ENCODE peak calls at places on chromosomes 13 and 19, in nine cellular contexts. Q is heart left ventricle; N is effector CD4-positive, alpha-beta T cell; E is stimulated activated CD4-positive, alpha-beta T cell treated with anti-CD3 and anti-CD28 coated beads, Interleukin-2, amount 100 ng/mL, for 48 hours; P is IMR-90; T is NCI-H1694 treated with DMSO at 0.1 percent for 48 hours; B is iris pigment epithelial cell; C is lower leg skin; F is activated CD4-positive, alpha-beta T cell treated with anti-CD3 and anti-CD28 coated beads for 4 hours. J is an unnamed sample.

GRCh38 chr19:49497047-49497789 is 984 bp downstream of the RPS11 start:
- DNase-seq in Q (peak), N (peak), E (peak), P (peak), T (peak), B (peak), C (peak), F (peak), J (no peak)

GRCh38 chr13:21322304-21322965 is 136.7 kb downstream of the ZDHHC20 start:
- DNase-seq in Q (no peak), N (no peak), E (no peak), P (no peak), T (no peak), B (no peak), C (no peak), F (no peak), J (no peak)

GRCh38 chr19:50724522-50725217 is 1.5 kb downstream of the CLEC11A start:
- DNase-seq in Q (peak), N (peak), E (peak), P (peak), T (peak), B (peak), C (peak), F (peak), J (peak)

GRCh38 chr13:89361909-89362308 is 1690.7 kb downstream of the SLITRK5 start:
- DNase-seq in Q (no peak), N (no peak), E (no peak), P (peak), T (no peak), B (peak), C (no peak), F (no peak), J (no peak)

GRCh38 chr13:52743988-52744387 is 4.4 kb upstream of the CNMD start:
- DNase-seq in Q (no peak), N (no peak), E (no peak), P (no peak), T (no peak), B (no peak), C (no peak), F (no peak), J (no peak)

GRCh38 chr19:30064776-30065494 is 122.9 kb downstream of the URI1 start:
- DNase-seq in Q (no peak), N (no peak), E (no peak), P (no peak), T (no peak), B (no peak), C (peak), F (no peak), J (no peak)

GRCh38 chr13:111398715-111399299 is 78.4 kb downstream of the TEX29 start:
- DNase-seq in Q (no peak), N (no peak), E (no peak), P (no peak), T (peak), B (no peak), C (peak), F (no peak), J (no peak)

GRCh38 chr19:14718522-14719113 is 28.8 kb downstream of the ZNF333 start:
- DNase-seq in Q (no peak), N (no peak), E (no peak), P (no peak), T (no peak), B (no peak), C (peak), F (no peak), J (no peak)

GRCh38 chr19:45772130-45772880 is 3.3 kb upstream of the SIX5 start:
- DNase-seq in Q (no peak), N (no peak), E (no peak), P (no peak), T (no peak), B (no peak), C (no peak), F (no peak), J (no peak)

GRCh38 chr19:35306473-35307246 is 14.7 kb downstream of the MAG start:
- DNase-seq in Q (no peak), N (no peak), E (no peak), P (no peak), T (no peak), B (no peak), C (no peak), F (no peak), J (peak)

GRCh38 chr13:20159646-20160345 is 1.1 kb downstream of the GJA3 start:
- DNase-seq in Q (no peak), N (no peak), E (no peak), P (peak), T (no peak), B (peak), C (no peak), F (no peak), J (no peak)

GRCh38 chr19:58196911-58197616 is 14.2 kb downstream of the ZNF274 start:
- DNase-seq in Q (no peak), N (no peak), E (no peak), P (peak), T (no peak), B (peak), C (no peak), F (no peak), J (no peak)

GRCh38 chr13:63629591-63629990 is 2213.9 kb upstream of the PCDH20 start:
- DNase-seq in Q (no peak), N (no peak), E (no peak), P (no peak), T (no peak), B (no peak), C (no peak), F (no peak), J (no peak)

GRCh38 chr19:47157455-47158321 is 27.1 kb downstream of the SAE1 start:
- DNase-seq in Q (peak), N (peak), E (no peak), P (peak), T (no peak), B (peak), C (peak), F (peak), J (no peak)

GRCh38 chr13:23993439-23993980 is 96.2 kb upstream of the C1QTNF9B start:
- DNase-seq in Q (no peak), N (no peak), E (no peak), P (peak), T (no peak), B (peak), C (no peak), F (no peak), J (no peak)

GRCh38 chr13:38382946-38383345 is 33.3 kb downstream of the UFM1 start:
- DNase-seq in Q (no peak), N (no peak), E (no peak), P (no peak), T (no peak), B (no peak), C (no peak), F (no peak), J (no peak)

GRCh38 chr13:94112731-94113130 is 366.8 kb downstream of the DCT start:
- DNase-seq in Q (no peak), N (no peak), E (no peak), P (no peak), T (no peak), B (no peak), C (no peak), F (no peak), J (no peak)

GRCh38 chr13:112877496-112877895 is 91.5 kb upstream of the MCF2L start:
- DNase-seq in Q (peak), N (no peak), E (no peak), P (no peak), T (no peak), B (no peak), C (peak), F (no peak), J (no peak)

GRCh38 chr19:17829855-17830566 is 8.7 kb upstream of the INSL3 start:
- DNase-seq in Q (no peak), N (no peak), E (no peak), P (peak), T (peak), B (peak), C (no peak), F (no peak), J (peak)

GRCh38 chr19:28705008-28705407 is 507.9 kb downstream of the UQCRFS1 start:
- DNase-seq in Q (no peak), N (no peak), E (no peak), P (peak), T (no peak), B (peak), C (no peak), F (no peak), J (no peak)

J was measured in HEK293T.